ENCODE peak calls at places on chromosomes 5 and 9, in five cellular contexts. K, V, M, Q and L are unnamed samples.

GRCh38 chr9:104868687-104869404 is 59.1 kb downstream of the ABCA1 start:
- DNase-seq in M (peak), Q (peak), K (peak), V (peak), L (peak)

GRCh38 chr9:96888591-96888990 is 34.3 kb upstream of the ZNF782 start:
- DNase-seq in K (no peak), V (no peak), Q (no peak), M (no peak), L (no peak)

GRCh38 chr9:113299800-113300292 is 3.3 kb downstream of the RNF183 start:
- DNase-seq in Q (no peak), K (no peak), V (no peak), M (no peak), L (no peak)

GRCh38 chr5:40507095-40507494 is 172.6 kb upstream of the PTGER4 start:
- DNase-seq in K (no peak), V (no peak), Q (no peak), M (no peak), L (no peak)

GRCh38 chr5:45402804-45403455 is 293.2 kb downstream of the HCN1 start:
- DNase-seq in M (no peak), Q (no peak), V (no peak), K (no peak), L (no peak)

GRCh38 chr9:87178353-87178752 is 231.0 kb upstream of the GAS1 start:
- DNase-seq in Q (no peak), M (no peak), V (no peak), K (no peak), L (no peak)

GRCh38 chr5:110150199-110150598 is 460.5 kb downstream of the MAN2A1 start:
- DNase-seq in K (no peak), M (no peak), V (no peak), Q (peak), L (no peak)

GRCh38 chr9:125850763-125851162 is 103.6 kb downstream of the PBX3 start:
- DNase-seq in Q (no peak), V (no peak), M (no peak), K (no peak), L (no peak)

GRCh38 chr5:103519550-103519949 is 43.0 kb downstream of the NUDT12 start:
- DNase-seq in M (no peak), K (no peak), V (no peak), Q (no peak), L (no peak)

DNA sequence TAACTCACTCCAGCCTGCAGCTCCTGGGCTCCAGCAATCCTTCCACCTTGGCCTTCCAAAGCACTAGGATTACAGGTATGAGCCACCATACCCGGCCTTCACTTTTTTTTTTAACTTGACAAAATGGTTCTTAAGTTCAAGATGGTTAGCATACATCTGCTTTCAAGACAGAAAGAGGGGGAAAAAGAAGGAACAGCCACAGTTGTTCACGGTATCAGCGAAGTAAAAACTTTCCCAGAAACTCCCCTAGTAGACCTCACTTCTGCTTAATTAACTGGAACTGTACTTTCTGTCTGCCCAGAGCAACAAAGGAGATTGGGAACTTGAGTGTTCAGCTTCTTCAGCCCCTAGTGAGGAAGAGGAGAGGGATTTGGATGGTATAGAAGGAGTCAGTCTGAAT is 116.6 kb downstream of the UGCG start:
- DNase-seq in V (no peak), Q (no peak), M (no peak), K (no peak), L (no peak)
- H3K27ac ChIP-seq in V (no peak), Q (peak), M (peak), K (no peak), L (peak)

GRCh38 chr9:135216236-135216635 is 128.8 kb downstream of the OLFM1 start:
- DNase-seq in M (no peak), V (no peak), Q (no peak), K (no peak), L (peak)
- H3K27ac ChIP-seq in M (no peak), V (no peak), Q (no peak), K (no peak), L (no peak)

GRCh38 chr9:133148351-133149129 is 15.2 kb downstream of the GBGT1 start:
- DNase-seq in M (no peak), K (peak), V (peak), Q (peak), L (peak)
- H3K27ac ChIP-seq in M (peak), K (peak), V (peak), Q (peak), L (peak)

GRCh38 chr5:149450199-149450598 is 71.1 kb upstream of the IL17B start:
- DNase-seq in V (peak), Q (no peak), M (no peak), K (peak), L (peak)
- H3K27ac ChIP-seq in V (peak), Q (no peak), M (no peak), K (peak), L (peak)

DNA sequence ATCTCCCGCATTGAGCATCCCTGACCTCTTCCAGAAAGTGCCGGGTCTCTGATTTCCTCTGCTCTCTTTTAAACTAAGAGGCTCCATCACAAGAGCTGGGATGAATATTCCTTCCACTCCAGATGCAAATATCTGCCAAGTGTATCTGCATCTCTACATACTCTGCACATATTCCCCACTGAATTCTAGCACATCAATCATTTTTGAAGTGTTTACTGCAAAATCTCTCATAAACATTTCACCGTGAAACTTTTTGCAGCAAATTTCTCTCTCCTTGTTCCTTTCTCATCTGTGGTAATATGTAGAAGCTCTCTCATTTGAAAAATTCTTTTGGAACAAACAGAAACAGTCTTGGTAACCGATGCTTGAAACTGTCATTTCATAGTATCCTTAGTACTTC is 161.4 kb downstream of the GABRB2 start:
- DNase-seq in Q (no peak), V (no peak), K (no peak), M (no peak), L (no peak)
- H3K27ac ChIP-seq in Q (no peak), V (no peak), K (no peak), M (no peak), L (no peak)

GRCh38 chr9:110933350-110934001 is 104.8 kb downstream of the LPAR1 start:
- DNase-seq in M (no peak), K (no peak), Q (no peak), V (no peak), L (no peak)
- H3K27ac ChIP-seq in M (no peak), K (no peak), Q (no peak), V (no peak), L (no peak)

DNA sequence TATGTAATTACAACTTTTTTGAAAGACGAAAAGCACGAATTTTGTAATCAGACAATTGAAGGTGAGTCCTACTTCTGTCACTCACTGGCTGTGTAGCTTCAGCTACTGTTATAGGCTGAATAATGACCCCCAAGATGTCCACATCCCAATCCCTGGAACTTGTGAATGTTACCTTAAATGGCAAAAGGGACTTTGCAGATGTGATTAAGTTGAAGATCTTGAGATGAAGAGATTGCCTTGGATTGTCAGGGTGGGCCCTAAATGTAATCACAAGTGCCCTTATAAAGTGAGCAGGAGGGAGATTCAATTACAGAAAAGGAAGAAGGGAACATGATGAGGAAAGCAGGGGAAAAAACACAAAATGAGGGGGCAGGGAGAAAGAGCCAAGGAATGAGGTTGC is 326.2 kb upstream of the MSX2 start:
- DNase-seq in M (no peak), V (no peak), Q (no peak), K (no peak), L (no peak)
- H3K27ac ChIP-seq in M (no peak), V (no peak), Q (no peak), K (no peak), L (no peak)

GRCh38 chr9:73157811-73158210 is 6.1 kb downstream of the ANXA1 start:
- DNase-seq in K (no peak), V (no peak), Q (no peak), M (no peak), L (no peak)
- H3K27ac ChIP-seq in K (no peak), V (no peak), Q (no peak), M (no peak), L (no peak)